ENCODE peak calls at places on chromosomes 2 and 18, in nine cellular contexts. L is ovary; O is CD8-positive, alpha-beta T cell; A is right atrium auricular region; H is IMR-90; D is adrenal gland; Q is left ventricle myocardium inferior; F is tibial artery; U is heart left ventricle. Y is an unnamed sample.
A peak's percentile ranks its signal among the peaks of the same experiment; 100 is the strongest.

GRCh38 chr2:60570281-60570680 is 16.8 kb upstream of the BCL11A start:
- DNase-seq in A (no peak), F (no peak), D (no peak), U (no peak), H (no peak), Q (no peak), O (no peak), L (no peak), Y (no peak)

GRCh38 chr2:168457177-168457905 is 1.3 kb downstream of the CERS6 start:
- DNase-seq in Q (no peak), F (no peak), O (no peak), A (no peak), U (no peak), L (no peak), D (peak; percentile 14), H (no peak), Y (no peak)

GRCh38 chr18:8816805-8817204 is 111.4 kb downstream of the MTCL1 start:
- DNase-seq in D (no peak), Q (no peak), U (no peak), A (no peak), H (peak; percentile 84), O (no peak), F (no peak), L (no peak), Y (no peak)

GRCh38 chr2:104873689-104874054 is 19.8 kb downstream of the POU3F3 start:
- DNase-seq in O (no peak), Q (no peak), A (no peak), L (no peak), D (no peak), F (no peak), H (no peak), U (no peak), Y (no peak)

GRCh38 chr2:11738589-11739436 is 7.6 kb upstream of the LPIN1 start:
- DNase-seq in A (peak; percentile 90), F (peak; percentile 86), U (peak; percentile 73), Q (peak; percentile 61), H (peak; percentile 87), O (no peak), D (peak; percentile 92), L (peak; percentile 83), Y (peak; percentile 68)

GRCh38 chr2:16635796-16636699 is 29.6 kb downstream of the CYRIA start:
- DNase-seq in H (peak; percentile 71), F (no peak), A (no peak), Q (no peak), D (no peak), O (no peak), L (no peak), U (no peak), Y (no peak)

GRCh38 chr2:115160523-115161521 is 718.4 kb downstream of the DPP10 start:
- DNase-seq in H (no peak), D (peak; percentile 63), U (peak; percentile 34), F (no peak), O (no peak), Q (no peak), A (no peak), L (no peak), Y (peak; percentile 81)

GRCh38 chr2:105397025-105397722 is 1.7 kb downstream of the FHL2 start:
- DNase-seq in F (no peak), U (no peak), D (no peak), L (no peak), Q (no peak), A (peak; percentile 53), H (no peak), O (no peak), Y (peak; percentile 18)

GRCh38 chr2:69082430-69082997 is 69.5 kb downstream of the ANTXR1 start:
- DNase-seq in U (peak; percentile 65), L (peak; percentile 76), F (no peak), O (no peak), Q (peak; percentile 26), D (peak; percentile 92), A (no peak), H (peak; percentile 90), Y (peak; percentile 50)

GRCh38 chr2:157747280-157747679 is 118.6 kb upstream of the ACVR1C start:
- DNase-seq in F (no peak), Q (no peak), L (no peak), D (no peak), U (no peak), O (no peak), A (no peak), H (no peak), Y (no peak)

GRCh38 chr18:54284967-54285785 is 15.9 kb downstream of the POLI start:
- DNase-seq in F (no peak), Q (peak; percentile 55), H (peak; percentile 75), O (no peak), L (no peak), D (peak; percentile 91), A (peak; percentile 71), U (no peak), Y (no peak)

GRCh38 chr18:48093104-48093503 is 162.6 kb upstream of the SMAD2 start:
- DNase-seq in O (no peak), U (no peak), F (no peak), D (no peak), A (no peak), Q (no peak), L (no peak), H (no peak), Y (no peak)

GRCh38 chr2:164642268-164642667 is 21.0 kb upstream of the GRB14 start:
- DNase-seq in Q (no peak), A (no peak), H (no peak), O (no peak), L (no peak), F (no peak), D (no peak), U (no peak), Y (no peak)

GRCh38 chr2:218780851-218781690 is 876 bp upstream of the CYP27A1 start:
- DNase-seq in O (no peak), L (no peak), D (no peak), F (no peak), A (no peak), Q (no peak), U (no peak), H (no peak), Y (no peak)
- H3K27ac ChIP-seq in O (no peak overlapping the region), L (peak overlapping the region; percentile 53), D (peak overlapping the region; percentile 88), F (peak overlapping the region; percentile 76), A (peak overlapping the region; percentile 87), Q (peak overlapping the region; percentile 84), U (peak overlapping the region; percentile 65), H (peak overlapping the region; percentile 50), Y (peak overlapping the region; percentile 78)

DNA sequence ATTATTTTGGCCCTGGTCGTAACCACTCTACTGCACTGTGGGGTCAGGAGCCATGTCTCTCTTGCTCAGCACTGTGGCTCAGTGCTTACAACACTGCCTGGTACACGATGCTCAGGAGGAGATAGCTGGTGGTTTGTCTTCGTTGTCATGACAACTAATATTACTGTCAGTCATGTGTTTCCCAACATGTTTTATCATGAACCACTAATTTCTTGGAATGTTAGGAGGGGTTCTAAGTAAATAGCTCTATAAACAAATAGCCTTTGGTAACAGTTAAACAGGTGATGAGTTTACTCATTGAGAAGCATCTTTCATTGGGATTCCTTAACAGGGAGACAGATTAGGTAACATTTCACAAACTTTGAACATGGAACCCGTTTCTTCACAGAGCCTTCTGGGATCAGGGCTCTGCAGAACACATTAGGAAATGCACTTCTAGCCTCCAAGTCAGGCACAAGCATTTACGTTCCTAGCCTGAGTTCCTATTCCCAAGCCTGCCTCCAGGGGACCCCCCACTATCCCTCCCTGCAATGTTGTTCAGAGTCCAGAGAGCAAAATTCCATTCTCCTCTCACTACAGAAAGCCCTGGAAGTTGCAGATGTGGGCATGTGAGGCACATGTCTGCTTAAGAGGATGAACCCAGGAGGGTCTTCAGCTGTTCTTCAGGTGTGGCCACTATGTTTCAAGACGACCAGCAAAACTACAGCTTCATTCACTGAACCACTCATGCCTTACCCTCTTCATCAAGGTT is 6.4 kb upstream of the RBM44 start:
- DNase-seq in F (no peak), U (no peak), H (peak; percentile 5), O (no peak), Q (no peak), L (no peak), A (no peak), D (no peak), Y (no peak)
- TF ChIP-seq CTCF in F (no peak), U (no peak), H (peak; percentile 19), O (no peak), Q (no peak), L (no peak), A (no peak), D (no peak), Y (no peak)

GRCh38 chr2:134375935-134376334 is 122.1 kb downstream of the MGAT5 start:
- DNase-seq in D (peak; percentile 29), Q (no peak), L (peak; percentile 49), A (no peak), F (no peak), U (no peak), O (no peak), H (peak; percentile 75), Y (no peak)

GRCh38 chr2:134371041-134371440 is 117.2 kb downstream of the MGAT5 start:
- DNase-seq in O (no peak), H (no peak), Q (no peak), A (no peak), U (no peak), F (no peak), D (no peak), L (no peak), Y (no peak)

GRCh38 chr2:134369220-134369902 is 115.5 kb downstream of the MGAT5 start:
- DNase-seq in U (no peak), F (no peak), Q (peak; percentile 20), O (no peak), D (no peak), A (no peak), H (no peak), L (no peak), Y (no peak)

GRCh38 chr2:134372611-134373131 is 118.8 kb downstream of the MGAT5 start:
- DNase-seq in H (peak; percentile 94), F (no peak), O (no peak), U (no peak), D (no peak), Q (peak; percentile 54), L (peak; percentile 70), A (no peak), Y (peak; percentile 46)

DNA sequence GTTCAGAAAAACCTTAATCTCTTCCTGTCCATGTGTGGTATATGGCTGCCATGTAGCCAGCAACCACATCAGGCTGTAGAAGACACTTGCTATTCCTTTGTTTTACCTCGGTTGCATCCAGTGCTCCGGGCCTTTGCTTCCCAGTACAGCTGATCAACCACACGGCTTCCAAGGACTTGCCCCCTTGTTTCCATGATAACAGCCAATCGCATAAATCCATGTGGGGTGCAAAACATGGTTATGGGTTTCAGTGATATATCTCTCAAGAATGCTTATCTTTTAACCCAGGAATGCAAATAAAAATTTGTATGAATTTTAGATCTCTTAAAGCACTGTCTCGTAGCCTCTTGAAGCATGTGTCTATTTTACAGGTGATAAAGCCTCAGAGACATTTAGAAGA is 118.3 kb downstream of the MGAT5 start:
- DNase-seq in D (no peak), Q (no peak), O (no peak), L (no peak), U (no peak), H (peak; percentile 73), A (no peak), F (no peak), Y (no peak)
- H3K9me3 ChIP-seq in D (no peaks in the 10 kb centered on the region), Q (no peaks in the 10 kb centered on the region), O (no peaks in the 10 kb centered on the region), L (no peaks in the 10 kb centered on the region), U (no peaks in the 10 kb centered on the region), H (no peaks in the 10 kb centered on the region), A (no peaks in the 10 kb centered on the region), F (no peaks in the 10 kb centered on the region), Y (no peaks in the 10 kb centered on the region)

GRCh38 chr18:50523165-50523564 is 36.7 kb upstream of the MAPK4 start:
- DNase-seq in U (no peak), O (no peak), A (no peak), H (no peak), L (no peak), Q (no peak), F (no peak), D (no peak), Y (peak; percentile 65)

GRCh38 chr18:50528806-50529205 is 31.1 kb upstream of the MAPK4 start:
- DNase-seq in F (no peak), H (no peak), O (no peak), D (no peak), L (no peak), U (no peak), Q (no peak), A (no peak), Y (no peak)

GRCh38 chr18:50527636-50528307 is 32.1 kb upstream of the MAPK4 start:
- DNase-seq in O (no peak), L (no peak), Q (no peak), F (no peak), U (no peak), D (no peak), H (no peak), A (no peak), Y (no peak)
- H3K27ac ChIP-seq in O (no peak overlapping the region), L (no peak overlapping the region), Q (no peak overlapping the region), F (no peak overlapping the region), U (no peak overlapping the region), D (no peak overlapping the region), H (no peak overlapping the region), A (no peak overlapping the region), Y (no peak overlapping the region)

Y was measured in testis.